ENCODE peak calls at places on chromosome 22, in nine cellular contexts. One of them, this sample, is unnamed.

GRCh38 chr22:49197500-49197899 is 630.2 kb downstream of the BRD1 start:
- DNase-seq in PC-3: no peak
- DNase-seq in GM23338: no peak
- DNase-seq in HCT116: no peak
- DNase-seq in hepatocyte: no peak
- DNase-seq in OCI-LY7: no peak
- DNase-seq in GM23248: no peak
- DNase-seq in SK-N-SH: no peak
- DNase-seq in MM.1S: no peak
- DNase-seq in this sample: peak; percentile 48

GRCh38 chr22:24695958-24696511 is 78.5 kb downstream of the PIWIL3 start:
- DNase-seq in PC-3: no peak
- DNase-seq in GM23338: peak; percentile 71
- DNase-seq in HCT116: no peak
- DNase-seq in hepatocyte: no peak
- DNase-seq in OCI-LY7: no peak
- DNase-seq in GM23248: no peak
- DNase-seq in SK-N-SH: no peak
- DNase-seq in MM.1S: peak; percentile 12
- DNase-seq in this sample: peak; percentile 47

GRCh38 chr22:37659066-37659896 is 758 bp downstream of the PDXP start:
- DNase-seq in PC-3: no peak
- DNase-seq in GM23338: no peak
- DNase-seq in HCT116: no peak
- DNase-seq in hepatocyte: peak; percentile 77
- DNase-seq in OCI-LY7: peak; percentile 63
- DNase-seq in GM23248: peak; percentile 27
- DNase-seq in SK-N-SH: peak; percentile 72
- DNase-seq in MM.1S: peak; percentile 33
- DNase-seq in this sample: no peak

GRCh38 chr22:44685384-44686056 is 16.5 kb upstream of the PRR5 start:
- DNase-seq in PC-3: peak; percentile 45
- DNase-seq in GM23338: peak; percentile 72
- DNase-seq in HCT116: peak; percentile 35
- DNase-seq in hepatocyte: peak; percentile 84
- DNase-seq in OCI-LY7: peak; percentile 64
- DNase-seq in GM23248: peak; percentile 89
- DNase-seq in SK-N-SH: peak; percentile 60
- DNase-seq in MM.1S: peak; percentile 15
- DNase-seq in this sample: peak; percentile 77

GRCh38 chr22:38641476-38641875 is 14.7 kb downstream of the FAM227A start:
- DNase-seq in PC-3: no peak
- DNase-seq in GM23338: no peak
- DNase-seq in HCT116: no peak
- DNase-seq in hepatocyte: no peak
- DNase-seq in OCI-LY7: no peak
- DNase-seq in GM23248: no peak
- DNase-seq in SK-N-SH: no peak
- DNase-seq in MM.1S: no peak
- DNase-seq in this sample: no peak

GRCh38 chr22:22201185-22201924 is 43.2 kb upstream of the VPREB1 start:
- DNase-seq in PC-3: peak; percentile 18
- DNase-seq in GM23338: peak; percentile 78
- DNase-seq in HCT116: no peak
- DNase-seq in hepatocyte: no peak
- DNase-seq in OCI-LY7: peak; percentile 94
- DNase-seq in GM23248: peak; percentile 46
- DNase-seq in SK-N-SH: peak; percentile 63
- DNase-seq in MM.1S: peak; percentile 90
- DNase-seq in this sample: peak; percentile 49

GRCh38 chr22:26367402-26368245 is 61.4 kb upstream of the ASPHD2 start:
- DNase-seq in PC-3: peak; percentile 68
- DNase-seq in GM23338: peak; percentile 93
- DNase-seq in HCT116: peak; percentile 59
- DNase-seq in hepatocyte: peak; percentile 73
- DNase-seq in OCI-LY7: peak; percentile 76
- DNase-seq in GM23248: peak; percentile 77
- DNase-seq in SK-N-SH: peak; percentile 68
- DNase-seq in MM.1S: peak; percentile 66
- DNase-seq in this sample: peak; percentile 86

GRCh38 chr22:20510811-20511577 is 3.6 kb downstream of the MED15 start:
- DNase-seq in PC-3: no peak
- DNase-seq in GM23338: no peak
- DNase-seq in HCT116: no peak
- DNase-seq in hepatocyte: no peak
- DNase-seq in OCI-LY7: no peak
- DNase-seq in GM23248: peak; percentile 20
- DNase-seq in SK-N-SH: no peak
- DNase-seq in MM.1S: no peak
- DNase-seq in this sample: no peak

GRCh38 chr22:25777870-25778269 is 35.9 kb downstream of the MYO18B start:
- DNase-seq in PC-3: peak; percentile 54
- DNase-seq in GM23338: peak; percentile 44
- DNase-seq in HCT116: peak; percentile 44
- DNase-seq in hepatocyte: peak; percentile 55
- DNase-seq in OCI-LY7: peak; percentile 48
- DNase-seq in GM23248: peak; percentile 67
- DNase-seq in SK-N-SH: peak; percentile 74
- DNase-seq in MM.1S: no peak
- DNase-seq in this sample: peak; percentile 45

GRCh38 chr22:19139001-19139356 is 5.5 kb downstream of the ESS2 start:
- DNase-seq in PC-3: no peak
- DNase-seq in GM23338: no peak
- DNase-seq in HCT116: no peak
- DNase-seq in hepatocyte: no peak
- DNase-seq in OCI-LY7: no peak
- DNase-seq in GM23248: no peak
- DNase-seq in SK-N-SH: no peak
- DNase-seq in MM.1S: no peak
- DNase-seq in this sample: no peak

GRCh38 chr22:22358686-22359085 is 114.1 kb downstream of the VPREB1 start:
- DNase-seq in PC-3: no peak
- DNase-seq in GM23338: no peak
- DNase-seq in HCT116: no peak
- DNase-seq in hepatocyte: no peak
- DNase-seq in OCI-LY7: no peak
- DNase-seq in GM23248: no peak
- DNase-seq in SK-N-SH: no peak
- DNase-seq in MM.1S: no peak
- DNase-seq in this sample: no peak

GRCh38 chr22:38720350-38720749 is 14.6 kb downstream of the GTPBP1 start:
- DNase-seq in PC-3: peak; percentile 23
- DNase-seq in GM23338: no peak
- DNase-seq in HCT116: no peak
- DNase-seq in hepatocyte: no peak
- DNase-seq in OCI-LY7: no peak
- DNase-seq in GM23248: no peak
- DNase-seq in SK-N-SH: no peak
- DNase-seq in MM.1S: no peak
- DNase-seq in this sample: no peak

GRCh38 chr22:27088026-27088425 is 430.6 kb downstream of the MIAT start:
- DNase-seq in PC-3: no peak
- DNase-seq in GM23338: no peak
- DNase-seq in HCT116: no peak
- DNase-seq in hepatocyte: no peak
- DNase-seq in OCI-LY7: no peak
- DNase-seq in GM23248: peak; percentile 19
- DNase-seq in SK-N-SH: no peak
- DNase-seq in MM.1S: no peak
- DNase-seq in this sample: no peak

GRCh38 chr22:19879248-19879575 is 24.5 kb upstream of the GNB1L start:
- DNase-seq in PC-3: no peak
- DNase-seq in GM23338: no peak
- DNase-seq in HCT116: no peak
- DNase-seq in hepatocyte: no peak
- DNase-seq in OCI-LY7: no peak
- DNase-seq in GM23248: no peak
- DNase-seq in SK-N-SH: peak; percentile 40
- DNase-seq in MM.1S: no peak
- DNase-seq in this sample: no peak

GRCh38 chr22:29879738-29880137 is 3.2 kb upstream of the MTMR3 start:
- DNase-seq in PC-3: peak; percentile 3
- DNase-seq in GM23338: peak; percentile 47
- DNase-seq in HCT116: peak; percentile 10
- DNase-seq in hepatocyte: no peak
- DNase-seq in OCI-LY7: peak; percentile 4
- DNase-seq in GM23248: peak; percentile 16
- DNase-seq in SK-N-SH: peak; percentile 20
- DNase-seq in MM.1S: no peak
- DNase-seq in this sample: no peak

GRCh38 chr22:48531721-48532435 is 1295.8 kb downstream of the BRD1 start:
- DNase-seq in PC-3: no peak
- DNase-seq in GM23338: no peak
- DNase-seq in HCT116: no peak
- DNase-seq in hepatocyte: no peak
- DNase-seq in OCI-LY7: no peak
- DNase-seq in GM23248: no peak
- DNase-seq in SK-N-SH: peak; percentile 43
- DNase-seq in MM.1S: no peak
- DNase-seq in this sample: peak; percentile 58

GRCh38 chr22:20995329-20996030 is 6.4 kb downstream of the THAP7 start:
- DNase-seq in PC-3: no peak
- DNase-seq in GM23338: no peak
- DNase-seq in HCT116: no peak
- DNase-seq in hepatocyte: no peak
- DNase-seq in OCI-LY7: no peak
- DNase-seq in GM23248: no peak
- DNase-seq in SK-N-SH: no peak
- DNase-seq in MM.1S: no peak
- DNase-seq in this sample: no peak

GRCh38 chr22:50082961-50083461 is 2.2 kb downstream of the MLC1 start:
- DNase-seq in PC-3: no peak
- DNase-seq in GM23338: no peak
- DNase-seq in HCT116: no peak
- DNase-seq in hepatocyte: peak; percentile 79
- DNase-seq in OCI-LY7: no peak
- DNase-seq in GM23248: no peak
- DNase-seq in SK-N-SH: peak; percentile 38
- DNase-seq in MM.1S: peak; percentile 71
- DNase-seq in this sample: no peak

GRCh38 chr22:38936562-38936961 is 20.8 kb upstream of the APOBEC3A start:
- DNase-seq in PC-3: no peak
- DNase-seq in GM23338: no peak
- DNase-seq in HCT116: no peak
- DNase-seq in hepatocyte: no peak
- DNase-seq in OCI-LY7: no peak
- DNase-seq in GM23248: no peak
- DNase-seq in SK-N-SH: no peak
- DNase-seq in MM.1S: no peak
- DNase-seq in this sample: no peak

GRCh38 chr22:26404851-26405357 is 24.2 kb upstream of the ASPHD2 start:
- DNase-seq in PC-3: no peak
- DNase-seq in GM23338: no peak
- DNase-seq in HCT116: no peak
- DNase-seq in hepatocyte: no peak
- DNase-seq in OCI-LY7: peak; percentile 25
- DNase-seq in GM23248: peak; percentile 18
- DNase-seq in SK-N-SH: no peak
- DNase-seq in MM.1S: no peak
- DNase-seq in this sample: peak; percentile 33

GRCh38 chr22:44337658-44338004 is 24.9 kb upstream of the SHISAL1 start:
- DNase-seq in PC-3: peak; percentile 56
- DNase-seq in GM23338: peak; percentile 60
- DNase-seq in HCT116: no peak
- DNase-seq in hepatocyte: peak; percentile 80
- DNase-seq in OCI-LY7: no peak
- DNase-seq in GM23248: peak; percentile 94
- DNase-seq in SK-N-SH: no peak
- DNase-seq in MM.1S: no peak
- DNase-seq in this sample: peak; percentile 48

GRCh38 chr22:22817468-22818201 is 70.0 kb upstream of the IGLL5 start:
- DNase-seq in PC-3: no peak
- DNase-seq in GM23338: no peak
- DNase-seq in HCT116: no peak
- DNase-seq in hepatocyte: no peak
- DNase-seq in OCI-LY7: no peak
- DNase-seq in GM23248: no peak
- DNase-seq in SK-N-SH: no peak
- DNase-seq in MM.1S: no peak
- DNase-seq in this sample: no peak

GRCh38 chr22:49975543-49976389 is 15.2 kb downstream of the PIM3 start:
- DNase-seq in PC-3: no peak
- DNase-seq in GM23338: peak; percentile 67
- DNase-seq in HCT116: no peak
- DNase-seq in hepatocyte: no peak
- DNase-seq in OCI-LY7: no peak
- DNase-seq in GM23248: peak; percentile 28
- DNase-seq in SK-N-SH: peak; percentile 55
- DNase-seq in MM.1S: no peak
- DNase-seq in this sample: peak; percentile 52

GRCh38 chr22:40679249-40679963 is at the start of gene MCHR1:
- DNase-seq in PC-3: no peak
- DNase-seq in GM23338: no peak
- DNase-seq in HCT116: no peak
- DNase-seq in hepatocyte: peak; percentile 25
- DNase-seq in OCI-LY7: no peak
- DNase-seq in GM23248: peak; percentile 56
- DNase-seq in SK-N-SH: peak; percentile 56
- DNase-seq in MM.1S: no peak
- DNase-seq in this sample: peak; percentile 46
- TF ChIP-seq EZH2phosphoT487 in PC-3: no peak
- TF ChIP-seq EZH2phosphoT487 in GM23338: no peak
- TF ChIP-seq EZH2phosphoT487 in HCT116: no peak
- TF ChIP-seq EZH2phosphoT487 in hepatocyte: no peak
- TF ChIP-seq EZH2phosphoT487 in OCI-LY7: no peak
- TF ChIP-seq EZH2phosphoT487 in GM23248: no peak
- TF ChIP-seq EZH2phosphoT487 in SK-N-SH: no peak
- TF ChIP-seq EZH2phosphoT487 in MM.1S: no peak
- TF ChIP-seq EZH2phosphoT487 in this sample: no peak

GRCh38 chr22:35777335-35777975 is 59.8 kb downstream of the APOL5 start:
- DNase-seq in PC-3: peak; percentile 71
- DNase-seq in GM23338: no peak
- DNase-seq in HCT116: no peak
- DNase-seq in hepatocyte: no peak
- DNase-seq in OCI-LY7: no peak
- DNase-seq in GM23248: peak; percentile 89
- DNase-seq in SK-N-SH: no peak
- DNase-seq in MM.1S: no peak
- DNase-seq in this sample: no peak
- TF ChIP-seq EZH2phosphoT487 in PC-3: no peak
- TF ChIP-seq EZH2phosphoT487 in GM23338: no peak
- TF ChIP-seq EZH2phosphoT487 in HCT116: no peak
- TF ChIP-seq EZH2phosphoT487 in hepatocyte: no peak
- TF ChIP-seq EZH2phosphoT487 in OCI-LY7: no peak
- TF ChIP-seq EZH2phosphoT487 in GM23248: no peak
- TF ChIP-seq EZH2phosphoT487 in SK-N-SH: no peak
- TF ChIP-seq EZH2phosphoT487 in MM.1S: no peak
- TF ChIP-seq EZH2phosphoT487 in this sample: no peak

GRCh38 chr22:28424427-28425080 is 255.1 kb downstream of the TTC28 start:
- DNase-seq in PC-3: peak; percentile 68
- DNase-seq in GM23338: no peak
- DNase-seq in HCT116: no peak
- DNase-seq in hepatocyte: no peak
- DNase-seq in OCI-LY7: no peak
- DNase-seq in GM23248: peak; percentile 42
- DNase-seq in SK-N-SH: peak; percentile 39
- DNase-seq in MM.1S: no peak
- DNase-seq in this sample: no peak
- TF ChIP-seq EZH2phosphoT487 in PC-3: no peak
- TF ChIP-seq EZH2phosphoT487 in GM23338: no peak
- TF ChIP-seq EZH2phosphoT487 in HCT116: no peak
- TF ChIP-seq EZH2phosphoT487 in hepatocyte: no peak
- TF ChIP-seq EZH2phosphoT487 in OCI-LY7: no peak
- TF ChIP-seq EZH2phosphoT487 in GM23248: no peak
- TF ChIP-seq EZH2phosphoT487 in SK-N-SH: no peak
- TF ChIP-seq EZH2phosphoT487 in MM.1S: no peak
- TF ChIP-seq EZH2phosphoT487 in this sample: no peak

GRCh38 chr22:36658900-36659299 is 44.7 kb downstream of the CACNG2 start:
- DNase-seq in PC-3: peak; percentile 74
- DNase-seq in GM23338: no peak
- DNase-seq in HCT116: no peak
- DNase-seq in hepatocyte: no peak
- DNase-seq in OCI-LY7: no peak
- DNase-seq in GM23248: peak; percentile 10
- DNase-seq in SK-N-SH: no peak
- DNase-seq in MM.1S: no peak
- DNase-seq in this sample: no peak
- TF ChIP-seq EZH2phosphoT487 in PC-3: no peak
- TF ChIP-seq EZH2phosphoT487 in GM23338: no peak
- TF ChIP-seq EZH2phosphoT487 in HCT116: no peak
- TF ChIP-seq EZH2phosphoT487 in hepatocyte: no peak
- TF ChIP-seq EZH2phosphoT487 in OCI-LY7: no peak
- TF ChIP-seq EZH2phosphoT487 in GM23248: no peak
- TF ChIP-seq EZH2phosphoT487 in SK-N-SH: no peak
- TF ChIP-seq EZH2phosphoT487 in MM.1S: no peak
- TF ChIP-seq EZH2phosphoT487 in this sample: no peak